ENCODE peak calls at places on chromosomes 5 and 9, in seven cellular contexts. One of them, this sample, is unnamed.

GRCh38 chr9:9970514-9970913 is 642.3 kb downstream of the PTPRD start:
- DNase-seq in fibroblast of pulmonary artery: no peak
- DNase-seq in transverse colon: no peak
- DNase-seq in cardiac muscle cell: no peak
- DNase-seq in tibial artery: no peak
- DNase-seq in mucosa of descending colon: no peak
- DNase-seq in heart right ventricle: no peak
- DNase-seq in this sample: no peak

GRCh38 chr9:110050925-110051355 is 157.0 kb downstream of the C9orf152 start:
- DNase-seq in fibroblast of pulmonary artery: peak
- DNase-seq in transverse colon: no peak
- DNase-seq in cardiac muscle cell: no peak
- DNase-seq in tibial artery: peak
- DNase-seq in mucosa of descending colon: no peak
- DNase-seq in heart right ventricle: no peak
- DNase-seq in this sample: peak

GRCh38 chr9:125428060-125428481 is 166.4 kb downstream of the GAPVD1 start:
- DNase-seq in fibroblast of pulmonary artery: peak
- DNase-seq in transverse colon: no peak
- DNase-seq in cardiac muscle cell: peak
- DNase-seq in tibial artery: no peak
- DNase-seq in mucosa of descending colon: no peak
- DNase-seq in heart right ventricle: no peak
- DNase-seq in this sample: no peak

GRCh38 chr9:133682961-133683493 is 46.9 kb downstream of the DBH start:
- DNase-seq in fibroblast of pulmonary artery: no peak
- DNase-seq in transverse colon: no peak
- DNase-seq in cardiac muscle cell: no peak
- DNase-seq in tibial artery: no peak
- DNase-seq in mucosa of descending colon: peak
- DNase-seq in heart right ventricle: no peak
- DNase-seq in this sample: no peak

GRCh38 chr5:110297152-110297670 is 429.3 kb downstream of the TMEM232 start:
- DNase-seq in fibroblast of pulmonary artery: no peak
- DNase-seq in transverse colon: no peak
- DNase-seq in cardiac muscle cell: no peak
- DNase-seq in tibial artery: no peak
- DNase-seq in mucosa of descending colon: no peak
- DNase-seq in heart right ventricle: no peak
- DNase-seq in this sample: no peak

GRCh38 chr9:114318416-114318815 is 4.5 kb upstream of the ORM1 start:
- DNase-seq in fibroblast of pulmonary artery: no peak
- DNase-seq in transverse colon: no peak
- DNase-seq in cardiac muscle cell: no peak
- DNase-seq in tibial artery: no peak
- DNase-seq in mucosa of descending colon: peak
- DNase-seq in heart right ventricle: no peak
- DNase-seq in this sample: no peak

GRCh38 chr9:133571491-133571890 is 37.0 kb downstream of the ADAMTSL2 start:
- DNase-seq in fibroblast of pulmonary artery: no peak
- DNase-seq in transverse colon: no peak
- DNase-seq in cardiac muscle cell: no peak
- DNase-seq in tibial artery: no peak
- DNase-seq in mucosa of descending colon: no peak
- DNase-seq in heart right ventricle: no peak
- DNase-seq in this sample: no peak

GRCh38 chr9:83047839-83048775 is 14.8 kb downstream of the RASEF start:
- DNase-seq in fibroblast of pulmonary artery: peak
- DNase-seq in transverse colon: peak
- DNase-seq in cardiac muscle cell: no peak
- DNase-seq in tibial artery: no peak
- DNase-seq in mucosa of descending colon: no peak
- DNase-seq in heart right ventricle: peak
- DNase-seq in this sample: no peak

GRCh38 chr9:72902268-72902667 is 50.6 kb downstream of the ALDH1A1 start:
- DNase-seq in fibroblast of pulmonary artery: no peak
- DNase-seq in transverse colon: no peak
- DNase-seq in cardiac muscle cell: no peak
- DNase-seq in tibial artery: no peak
- DNase-seq in mucosa of descending colon: no peak
- DNase-seq in heart right ventricle: no peak
- DNase-seq in this sample: no peak

GRCh38 chr9:84697494-84698114 is 28.1 kb downstream of the NTRK2 start:
- DNase-seq in fibroblast of pulmonary artery: peak
- DNase-seq in transverse colon: peak
- DNase-seq in cardiac muscle cell: peak
- DNase-seq in tibial artery: peak
- DNase-seq in mucosa of descending colon: peak
- DNase-seq in heart right ventricle: peak
- DNase-seq in this sample: no peak

GRCh38 chr5:170782438-170782837 is 1.1 kb upstream of the GABRP start:
- DNase-seq in fibroblast of pulmonary artery: no peak
- DNase-seq in transverse colon: no peak
- DNase-seq in cardiac muscle cell: peak
- DNase-seq in tibial artery: no peak
- DNase-seq in mucosa of descending colon: no peak
- DNase-seq in heart right ventricle: no peak
- DNase-seq in this sample: no peak

GRCh38 chr9:131728961-131729360 is 10.9 kb downstream of the RAPGEF1 start:
- DNase-seq in fibroblast of pulmonary artery: no peak
- DNase-seq in transverse colon: peak
- DNase-seq in cardiac muscle cell: peak
- DNase-seq in tibial artery: no peak
- DNase-seq in mucosa of descending colon: no peak
- DNase-seq in heart right ventricle: no peak
- DNase-seq in this sample: no peak

GRCh38 chr5:181160144-181160754 is 12.9 kb downstream of the OR2V2 start:
- DNase-seq in fibroblast of pulmonary artery: peak
- DNase-seq in transverse colon: peak
- DNase-seq in cardiac muscle cell: peak
- DNase-seq in tibial artery: no peak
- DNase-seq in mucosa of descending colon: peak
- DNase-seq in heart right ventricle: peak
- DNase-seq in this sample: no peak

GRCh38 chr5:172854451-172854871 is 20.4 kb downstream of the ERGIC1 start:
- DNase-seq in fibroblast of pulmonary artery: no peak
- DNase-seq in transverse colon: peak
- DNase-seq in cardiac muscle cell: no peak
- DNase-seq in tibial artery: peak
- DNase-seq in mucosa of descending colon: peak
- DNase-seq in heart right ventricle: no peak
- DNase-seq in this sample: no peak

GRCh38 chr5:158538506-158539074 is 561.1 kb downstream of the EBF1 start:
- DNase-seq in fibroblast of pulmonary artery: no peak
- DNase-seq in transverse colon: no peak
- DNase-seq in cardiac muscle cell: no peak
- DNase-seq in tibial artery: no peak
- DNase-seq in mucosa of descending colon: no peak
- DNase-seq in heart right ventricle: peak
- DNase-seq in this sample: no peak

GRCh38 chr5:126805108-126805507 is 28.2 kb downstream of the LMNB1 start:
- DNase-seq in fibroblast of pulmonary artery: peak
- DNase-seq in transverse colon: no peak
- DNase-seq in cardiac muscle cell: no peak
- DNase-seq in tibial artery: no peak
- DNase-seq in mucosa of descending colon: no peak
- DNase-seq in heart right ventricle: no peak
- DNase-seq in this sample: peak

GRCh38 chr9:125436613-125437443 is 175.2 kb downstream of the GAPVD1 start:
- DNase-seq in fibroblast of pulmonary artery: no peak
- DNase-seq in transverse colon: no peak
- DNase-seq in cardiac muscle cell: peak
- DNase-seq in tibial artery: peak
- DNase-seq in mucosa of descending colon: peak
- DNase-seq in heart right ventricle: no peak
- DNase-seq in this sample: no peak

GRCh38 chr9:81519816-81520215 is 169.5 kb downstream of the TLE1 start:
- DNase-seq in fibroblast of pulmonary artery: no peak
- DNase-seq in transverse colon: no peak
- DNase-seq in cardiac muscle cell: no peak
- DNase-seq in tibial artery: no peak
- DNase-seq in mucosa of descending colon: no peak
- DNase-seq in heart right ventricle: no peak
- DNase-seq in this sample: no peak

GRCh38 chr9:81521892-81522291 is 167.5 kb downstream of the TLE1 start:
- DNase-seq in fibroblast of pulmonary artery: no peak
- DNase-seq in transverse colon: no peak
- DNase-seq in cardiac muscle cell: no peak
- DNase-seq in tibial artery: no peak
- DNase-seq in mucosa of descending colon: no peak
- DNase-seq in heart right ventricle: no peak
- DNase-seq in this sample: no peak

GRCh38 chr9:81526587-81526986 is 162.8 kb downstream of the TLE1 start:
- DNase-seq in fibroblast of pulmonary artery: peak
- DNase-seq in transverse colon: no peak
- DNase-seq in cardiac muscle cell: no peak
- DNase-seq in tibial artery: no peak
- DNase-seq in mucosa of descending colon: no peak
- DNase-seq in heart right ventricle: no peak
- DNase-seq in this sample: peak

GRCh38 chr9:81517954-81518353 is 171.4 kb downstream of the TLE1 start:
- DNase-seq in fibroblast of pulmonary artery: no peak
- DNase-seq in transverse colon: no peak
- DNase-seq in cardiac muscle cell: no peak
- DNase-seq in tibial artery: no peak
- DNase-seq in mucosa of descending colon: no peak
- DNase-seq in heart right ventricle: no peak
- DNase-seq in this sample: no peak

GRCh38 chr9:81522721-81523551 is 166.4 kb downstream of the TLE1 start:
- DNase-seq in fibroblast of pulmonary artery: peak
- DNase-seq in transverse colon: no peak
- DNase-seq in cardiac muscle cell: peak
- DNase-seq in tibial artery: no peak
- DNase-seq in mucosa of descending colon: no peak
- DNase-seq in heart right ventricle: peak
- DNase-seq in this sample: no peak
- TF ChIP-seq CTCF in fibroblast of pulmonary artery: peak
- TF ChIP-seq CTCF in transverse colon: peak
- TF ChIP-seq CTCF in cardiac muscle cell: peak
- TF ChIP-seq CTCF in tibial artery: peak
- TF ChIP-seq CTCF in mucosa of descending colon: peak
- TF ChIP-seq CTCF in heart right ventricle: peak
- TF ChIP-seq CTCF in this sample: peak

DNA sequence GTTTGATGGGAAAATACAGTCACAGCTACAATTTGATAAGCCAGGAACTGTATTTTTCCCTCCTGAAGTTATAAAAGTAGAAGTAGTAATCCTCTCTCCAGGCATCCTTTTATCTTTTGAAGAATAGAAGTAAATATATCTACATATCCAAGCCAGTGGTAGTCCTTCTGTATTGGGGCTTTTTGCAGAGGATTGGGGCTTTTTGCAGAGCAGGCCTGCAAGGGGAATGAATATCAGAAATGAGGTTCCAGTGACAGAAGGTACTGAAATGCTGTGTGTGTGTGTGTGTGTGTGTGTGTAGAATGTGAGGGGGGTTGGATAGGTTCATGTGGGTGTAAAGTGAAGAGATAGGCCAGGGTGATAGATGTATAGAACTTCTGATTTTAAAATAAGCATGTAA is 127.4 kb downstream of the COMMD10 start:
- DNase-seq in fibroblast of pulmonary artery: no peak
- DNase-seq in transverse colon: no peak
- DNase-seq in cardiac muscle cell: no peak
- DNase-seq in tibial artery: no peak
- DNase-seq in mucosa of descending colon: no peak
- DNase-seq in heart right ventricle: no peak
- DNase-seq in this sample: no peak
- H3K4me3 ChIP-seq in fibroblast of pulmonary artery: no peak
- H3K4me3 ChIP-seq in transverse colon: no peak
- H3K4me3 ChIP-seq in cardiac muscle cell: no peak
- H3K4me3 ChIP-seq in tibial artery: no peak
- H3K4me3 ChIP-seq in mucosa of descending colon: no peak
- H3K4me3 ChIP-seq in heart right ventricle: no peak
- H3K4me3 ChIP-seq in this sample: no peak

GRCh38 chr5:1762878-1763547 is 36.6 kb downstream of the MRPL36 start:
- DNase-seq in fibroblast of pulmonary artery: no peak
- DNase-seq in transverse colon: no peak
- DNase-seq in cardiac muscle cell: no peak
- DNase-seq in tibial artery: peak
- DNase-seq in mucosa of descending colon: no peak
- DNase-seq in heart right ventricle: no peak
- DNase-seq in this sample: no peak

GRCh38 chr5:1763548-1763911 is 36.1 kb downstream of the MRPL36 start:
- DNase-seq in fibroblast of pulmonary artery: peak
- DNase-seq in transverse colon: peak
- DNase-seq in cardiac muscle cell: peak
- DNase-seq in tibial artery: peak
- DNase-seq in mucosa of descending colon: no peak
- DNase-seq in heart right ventricle: peak
- DNase-seq in this sample: peak

GRCh38 chr5:1764606-1764960 is 35.1 kb downstream of the MRPL36 start:
- DNase-seq in fibroblast of pulmonary artery: no peak
- DNase-seq in transverse colon: no peak
- DNase-seq in cardiac muscle cell: no peak
- DNase-seq in tibial artery: peak
- DNase-seq in mucosa of descending colon: no peak
- DNase-seq in heart right ventricle: no peak
- DNase-seq in this sample: no peak

GRCh38 chr5:1765141-1765879 is 34.3 kb downstream of the MRPL36 start:
- DNase-seq in fibroblast of pulmonary artery: no peak
- DNase-seq in transverse colon: peak
- DNase-seq in cardiac muscle cell: no peak
- DNase-seq in tibial artery: no peak
- DNase-seq in mucosa of descending colon: no peak
- DNase-seq in heart right ventricle: no peak
- DNase-seq in this sample: peak

DNA sequence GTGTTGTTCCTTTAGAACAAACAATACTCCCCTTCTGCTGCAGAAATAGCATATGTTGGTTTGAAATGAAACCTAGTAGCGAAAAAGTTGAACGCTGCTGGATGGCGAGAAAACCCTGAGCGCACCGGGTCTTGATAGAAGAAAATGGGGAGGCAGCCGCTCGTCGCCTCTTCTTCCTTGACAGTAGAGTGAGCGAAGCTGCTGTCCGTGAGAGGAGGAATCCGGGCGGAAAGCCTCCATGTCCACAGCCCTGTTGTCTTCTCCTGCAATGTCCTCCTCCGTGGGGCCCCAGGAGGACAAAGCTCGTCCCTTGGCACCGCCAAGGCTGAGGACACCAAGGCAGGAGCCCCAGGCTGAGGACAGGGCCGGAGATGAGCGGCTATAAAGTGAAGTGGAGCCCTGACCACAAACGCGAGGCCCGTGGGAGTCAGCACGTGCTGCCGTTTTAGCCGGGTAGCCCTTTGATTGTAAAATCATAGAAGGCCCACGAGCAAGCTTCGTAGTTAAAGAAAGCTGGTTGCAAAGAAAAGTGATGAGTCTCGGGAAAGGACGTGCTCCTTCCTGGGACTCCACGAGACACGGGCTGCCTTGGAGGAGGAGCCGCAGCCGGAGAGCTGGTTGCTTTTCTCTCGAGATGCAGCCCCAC is 35.6 kb downstream of the MRPL36 start:
- DNase-seq in fibroblast of pulmonary artery: no peak
- DNase-seq in transverse colon: no peak
- DNase-seq in cardiac muscle cell: no peak
- DNase-seq in tibial artery: peak
- DNase-seq in mucosa of descending colon: no peak
- DNase-seq in heart right ventricle: no peak
- DNase-seq in this sample: no peak
- TF ChIP-seq CTCF in fibroblast of pulmonary artery: no peak
- TF ChIP-seq CTCF in transverse colon: no peak
- TF ChIP-seq CTCF in cardiac muscle cell: no peak
- TF ChIP-seq CTCF in tibial artery: no peak
- TF ChIP-seq CTCF in mucosa of descending colon: no peak
- TF ChIP-seq CTCF in heart right ventricle: no peak
- TF ChIP-seq CTCF in this sample: no peak

GRCh38 chr5:40677456-40677855 is 2.3 kb upstream of the PTGER4 start:
- DNase-seq in fibroblast of pulmonary artery: no peak
- DNase-seq in transverse colon: no peak
- DNase-seq in cardiac muscle cell: no peak
- DNase-seq in tibial artery: no peak
- DNase-seq in mucosa of descending colon: no peak
- DNase-seq in heart right ventricle: no peak
- DNase-seq in this sample: no peak
- H3K4me3 ChIP-seq in fibroblast of pulmonary artery: no peak
- H3K4me3 ChIP-seq in transverse colon: no peak
- H3K4me3 ChIP-seq in cardiac muscle cell: no peak
- H3K4me3 ChIP-seq in tibial artery: peak
- H3K4me3 ChIP-seq in mucosa of descending colon: no peak
- H3K4me3 ChIP-seq in heart right ventricle: peak
- H3K4me3 ChIP-seq in this sample: no peak